ENCODE peak calls at places on chromosomes 6 and 20, in seven cellular contexts. S, C, M, A, R, H and E are unnamed samples.

GRCh38 chr6:93036835-93037234 is 382.5 kb downstream of the EPHA7 start:
- DNase-seq in S (no peak), C (no peak), H (peak), M (no peak), R (peak), A (no peak), E (no peak)

GRCh38 chr6:144179237-144179636 is 28.9 kb downstream of the STX11 start:
- DNase-seq in M (no peak), H (no peak), S (no peak), R (no peak), A (no peak), C (no peak), E (no peak)

GRCh38 chr6:35411066-35411465 is 41.1 kb upstream of the FANCE start:
- DNase-seq in M (no peak), A (no peak), S (no peak), C (no peak), H (no peak), R (no peak), E (no peak)

GRCh38 chr6:109311481-109311880 is 70.8 kb downstream of the CD164 start:
- DNase-seq in S (no peak), H (no peak), C (no peak), M (no peak), R (no peak), A (no peak), E (no peak)

GRCh38 chr6:148367418-148368024 is 24.9 kb downstream of the SASH1 start:
- DNase-seq in S (no peak), C (peak), R (peak), A (no peak), H (no peak), M (peak), E (no peak)

GRCh38 chr6:139166238-139166955 is 31.5 kb downstream of the HECA start:
- DNase-seq in H (no peak), A (no peak), C (no peak), M (no peak), R (no peak), S (no peak), E (no peak)

GRCh38 chr20:17215167-17215566 is 11.7 kb upstream of the PCSK2 start:
- DNase-seq in H (no peak), R (no peak), S (no peak), A (no peak), C (no peak), M (no peak), E (no peak)

GRCh38 chr20:24116611-24117010 is 128.0 kb upstream of the GGTLC1 start:
- DNase-seq in H (no peak), S (no peak), C (no peak), R (no peak), A (no peak), M (no peak), E (no peak)

GRCh38 chr6:134520181-134521115 is 202.5 kb upstream of the SGK1 start:
- DNase-seq in M (no peak), C (no peak), R (peak), S (no peak), A (no peak), H (no peak), E (no peak)

GRCh38 chr6:99512033-99512432 is 3.2 kb downstream of the USP45 start:
- DNase-seq in M (no peak), S (no peak), C (no peak), R (peak), H (no peak), A (no peak), E (no peak)

GRCh38 chr6:146884728-146885127 is 286.0 kb downstream of the ADGB start:
- DNase-seq in C (no peak), H (no peak), M (no peak), R (no peak), A (no peak), S (no peak), E (no peak)

GRCh38 chr6:35558571-35558970 is 45.9 kb upstream of the TULP1 start:
- DNase-seq in R (no peak), A (no peak), S (no peak), C (no peak), H (no peak), M (no peak), E (no peak)

GRCh38 chr6:3885262-3886036 is 36.3 kb downstream of the FAM50B start:
- DNase-seq in S (no peak), C (no peak), R (no peak), M (peak), H (peak), A (no peak), E (no peak)

GRCh38 chr6:22043284-22043962 is 253.4 kb downstream of the PRL start:
- DNase-seq in R (no peak), M (peak), S (no peak), H (no peak), C (no peak), A (no peak), E (no peak)

GRCh38 chr6:119076173-119076965 is 2.1 kb downstream of the FAM184A start:
- DNase-seq in S (no peak), H (no peak), R (no peak), M (no peak), A (no peak), C (no peak), E (no peak)

GRCh38 chr20:31740208-31740607 is 1.1 kb downstream of the TPX2 start:
- DNase-seq in S (no peak), A (no peak), H (no peak), C (no peak), R (peak), M (no peak), E (no peak)

GRCh38 chr6:8027965-8028651 is 36.1 kb downstream of the BLOC1S5 start:
- DNase-seq in M (no peak), A (no peak), S (no peak), R (no peak), C (no peak), H (no peak), E (no peak)

GRCh38 chr6:35687658-35688604 is 784 bp downstream of the FKBP5 start:
- DNase-seq in R (peak), S (peak), M (peak), A (peak), C (no peak), H (peak), E (peak)

GRCh38 chr6:5084192-5084786 is 852 bp upstream of the PPP1R3G start:
- DNase-seq in H (no peak), C (no peak), R (no peak), S (peak), M (peak), A (no peak), E (no peak)

GRCh38 chr6:118320652-118321051 is 227.4 kb upstream of the PLN start:
- DNase-seq in A (no peak), C (no peak), S (no peak), R (peak), H (no peak), M (no peak), E (no peak)

GRCh38 chr20:62321521-62321948 is 18.7 kb downstream of the ADRM1 start:
- DNase-seq in M (no peak), C (no peak), S (no peak), A (no peak), H (peak), R (no peak), E (no peak)

GRCh38 chr6:112300888-112301287 is 46.2 kb upstream of the RFPL4B start:
- DNase-seq in H (no peak), A (no peak), M (no peak), S (no peak), R (no peak), C (no peak), E (no peak)

GRCh38 chr6:158991017-158991723 is 8.8 kb downstream of the RSPH3 start:
- DNase-seq in C (no peak), A (no peak), S (no peak), H (no peak), R (no peak), M (no peak), E (no peak)
- TF ChIP-seq CTCF in C (no peak), A (no peak), S (no peak), H (no peak), R (no peak), M (no peak), E (no peak)

GRCh38 chr6:20211941-20212391 is 303 bp downstream of the MBOAT1 start:
- DNase-seq in A (peak), R (no peak), C (no peak), M (no peak), S (no peak), H (peak), E (no peak)

GRCh38 chr6:20213271-20213798 is 1.1 kb upstream of the MBOAT1 start:
- DNase-seq in R (no peak), H (no peak), M (no peak), S (no peak), C (no peak), A (no peak), E (no peak)

GRCh38 chr6:20210158-20210557 is 2.1 kb downstream of the MBOAT1 start:
- DNase-seq in S (no peak), C (no peak), H (no peak), R (no peak), A (no peak), M (no peak), E (no peak)

GRCh38 chr6:20211037-20211940 is 980 bp downstream of the MBOAT1 start:
- DNase-seq in S (no peak), C (no peak), R (peak), H (peak), A (no peak), M (no peak), E (no peak)

GRCh38 chr6:20212392-20213111 is at the start of gene MBOAT1:
- DNase-seq in S (peak), C (peak), R (peak), M (peak), A (peak), H (peak), E (peak)
- TF ChIP-seq CTCF in S (peak), C (no peak), R (no peak), M (no peak), A (no peak), H (peak), E (no peak)

GRCh38 chr6:1686117-1687098 is 76.7 kb downstream of the FOXC1 start:
- DNase-seq in A (no peak), C (peak), M (no peak), S (no peak), H (no peak), R (peak), E (no peak)
- TF ChIP-seq CTCF in A (no peak), C (peak), M (peak), S (no peak), H (peak), R (peak), E (no peak)

GRCh38 chr20:12925863-12926547 is 82.8 kb upstream of the SPTLC3 start:
- DNase-seq in C (no peak), M (no peak), S (no peak), R (no peak), A (no peak), H (no peak), E (no peak)
- TF ChIP-seq CTCF in C (no peak), M (no peak), S (no peak), R (no peak), A (no peak), H (no peak), E (no peak)

GRCh38 chr6:115539531-115539930 is 521.2 kb downstream of the FRK start:
- DNase-seq in M (no peak), R (no peak), H (no peak), C (no peak), S (no peak), A (no peak), E (no peak)

GRCh38 chr6:115540077-115540869 is 520.4 kb downstream of the FRK start:
- DNase-seq in S (no peak), M (no peak), H (no peak), C (no peak), A (no peak), R (no peak), E (no peak)

GRCh38 chr6:115544765-115545409 is 515.8 kb downstream of the FRK start:
- DNase-seq in A (no peak), H (no peak), M (no peak), R (no peak), S (no peak), C (no peak), E (no peak)

DNA sequence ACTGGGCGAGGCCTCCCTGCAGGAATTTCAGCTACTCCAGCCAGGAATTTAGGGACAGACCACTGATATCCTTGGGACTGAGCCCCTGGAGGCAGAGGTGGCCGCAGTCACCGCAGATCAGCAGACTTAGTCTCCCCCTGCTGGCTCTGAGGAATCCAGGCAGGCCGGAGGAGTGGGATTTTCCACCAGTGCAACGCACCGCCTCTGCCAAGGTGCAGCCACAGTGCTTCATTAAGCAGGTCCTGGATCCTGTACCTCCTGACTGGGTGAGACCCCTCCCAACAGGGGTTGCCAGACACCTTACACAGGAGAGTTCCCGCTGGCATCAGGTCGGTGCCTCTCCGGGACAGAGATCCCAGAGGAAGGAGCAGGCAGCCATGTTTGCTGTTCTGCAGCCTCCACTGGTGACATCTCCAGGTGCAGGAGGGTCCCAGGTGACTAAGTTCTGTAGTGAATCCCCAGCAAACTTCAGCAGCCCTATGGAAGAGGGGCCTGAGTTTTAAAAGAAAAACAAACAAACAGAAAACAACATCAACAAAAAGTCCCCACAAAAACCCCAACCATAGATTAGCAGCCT is 515.2 kb downstream of the FRK start:
- DNase-seq in R (no peak), H (peak), A (no peak), C (no peak), M (peak), S (no peak), E (no peak)
- TF ChIP-seq CTCF in R (peak), H (peak), A (no peak), C (peak), M (no peak), S (no peak), E (no peak)

GRCh38 chr6:165321555-165322145 is 12.2 kb upstream of the C6orf118 start:
- DNase-seq in M (no peak), H (no peak), R (no peak), S (no peak), C (no peak), A (no peak), E (no peak)
- TF ChIP-seq CTCF in M (no peak), H (no peak), R (no peak), S (no peak), C (no peak), A (no peak), E (no peak)

DNA sequence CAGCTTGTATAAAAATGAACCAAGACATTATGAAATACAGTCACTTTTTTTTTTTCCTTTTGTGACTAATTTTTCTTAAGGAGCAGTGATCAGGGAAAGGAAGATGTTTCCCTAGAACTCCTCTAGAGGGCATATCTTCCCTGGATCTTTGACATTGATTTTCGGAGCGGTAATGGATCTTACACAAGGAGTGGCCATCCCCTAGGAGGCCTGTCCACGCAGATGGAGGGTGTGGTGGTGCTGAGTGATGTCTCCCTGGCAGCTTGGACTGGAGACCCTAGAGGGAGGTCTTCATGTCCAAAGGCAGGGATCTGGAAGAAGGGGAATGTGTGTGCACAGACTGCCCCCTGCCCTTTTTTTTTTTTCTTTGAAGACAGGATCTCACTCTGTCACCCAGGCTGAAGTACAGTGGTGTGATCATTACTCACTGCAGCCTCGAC is 7.0 kb upstream of the KIFC1 start:
- DNase-seq in M (no peak), S (no peak), C (no peak), H (peak), A (no peak), R (peak), E (no peak)
- TF ChIP-seq CTCF in M (no peak), S (no peak), C (peak), H (peak), A (no peak), R (peak), E (no peak)